ENCODE peak calls at places on chromosomes 13 and 19, in four cellular contexts. C, G, K and B are unnamed samples.

GRCh38 chr19:45136507-45137178 is 24.1 kb downstream of the NKPD1 start:
- DNase-seq in C (no peak), G (peak), K (no peak), B (no peak)

GRCh38 chr13:89900104-89900760 is 1447.3 kb upstream of the MIR17HG start:
- DNase-seq in C (no peak), G (no peak), K (no peak), B (peak)

GRCh38 chr13:41136396-41137031 is 3.9 kb upstream of the KBTBD6 start:
- DNase-seq in C (peak), K (no peak), G (no peak), B (no peak)

GRCh38 chr13:36337938-36338337 is 8.3 kb downstream of the SPART start:
- DNase-seq in G (no peak), C (no peak), K (no peak), B (no peak)

GRCh38 chr19:31349160-31349881 is at the start of gene TSHZ3:
- DNase-seq in C (peak), K (no peak), G (peak), B (no peak)

GRCh38 chr19:1956143-1956537 is 15.2 kb downstream of the CSNK1G2 start:
- DNase-seq in C (no peak), G (no peak), K (no peak), B (no peak)

GRCh38 chr13:66558511-66558910 is 671.6 kb downstream of the PCDH9 start:
- DNase-seq in C (no peak), G (no peak), K (no peak), B (no peak)

GRCh38 chr13:110913322-110913721 is 1.5 kb downstream of the ANKRD10 start:
- DNase-seq in K (no peak), G (no peak), C (no peak), B (peak)

GRCh38 chr13:93721483-93721882 is 494.9 kb downstream of the GPC6 start:
- DNase-seq in C (no peak), K (no peak), G (no peak), B (no peak)

GRCh38 chr19:30490760-30491159 is 118.6 kb downstream of the ZNF536 start:
- DNase-seq in C (no peak), G (no peak), K (no peak), B (no peak)

GRCh38 chr13:27208514-27208913 is 36.9 kb upstream of the USP12 start:
- DNase-seq in C (no peak), K (no peak), G (no peak), B (no peak)

GRCh38 chr13:27211271-27211670 is 39.7 kb upstream of the USP12 start:
- DNase-seq in G (no peak), C (no peak), K (no peak), B (no peak)

GRCh38 chr13:27211771-27212364 is 39.5 kb upstream of the RPL21 start:
- DNase-seq in K (no peak), C (no peak), G (no peak), B (no peak)
- H3K4me2 ChIP-seq in K (no peak), C (no peak), G (no peak), B (no peak)

GRCh38 chr19:14081797-14082674 is 3.5 kb downstream of the C19orf67 start:
- DNase-seq in C (no peak), G (no peak), K (no peak), B (no peak)
- TF ChIP-seq FOXM1 in C (no peak), G (no peak), K (no peak), B (no peak)

GRCh38 chr13:35213911-35214310 is 262.6 kb downstream of the MAB21L1 start:
- DNase-seq in C (no peak), K (no peak), G (no peak), B (no peak)
- H3K4me2 ChIP-seq in C (no peak), K (no peak), G (no peak), B (no peak)

GRCh38 chr13:51478418-51479198 is 25.8 kb upstream of the INTS6 start:
- DNase-seq in G (no peak), K (no peak), C (no peak), B (peak)
- TF ChIP-seq FOXM1 in G (no peak), K (no peak), C (no peak), B (no peak)

DNA sequence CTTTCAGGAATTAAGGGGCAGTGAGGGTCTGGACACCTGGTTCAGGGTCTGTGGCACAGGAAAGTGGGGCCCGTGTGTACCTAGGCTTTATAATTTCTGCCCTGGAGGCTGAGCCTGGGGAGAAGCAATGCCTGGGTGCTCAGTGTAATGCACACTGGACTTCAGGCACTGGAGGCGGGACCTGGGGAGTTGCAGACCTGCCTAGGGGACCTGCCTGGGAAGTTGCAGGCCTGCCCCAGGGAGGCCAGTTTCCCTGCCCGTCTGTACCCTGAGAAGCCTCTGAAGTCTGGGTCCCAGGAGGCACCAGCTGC is 2.5 kb upstream of the TMEM59L start:
- DNase-seq in G (peak), C (no peak), K (no peak), B (no peak)
- H3K4me2 ChIP-seq in G (no peak), C (no peak), K (no peak), B (peak)

DNA sequence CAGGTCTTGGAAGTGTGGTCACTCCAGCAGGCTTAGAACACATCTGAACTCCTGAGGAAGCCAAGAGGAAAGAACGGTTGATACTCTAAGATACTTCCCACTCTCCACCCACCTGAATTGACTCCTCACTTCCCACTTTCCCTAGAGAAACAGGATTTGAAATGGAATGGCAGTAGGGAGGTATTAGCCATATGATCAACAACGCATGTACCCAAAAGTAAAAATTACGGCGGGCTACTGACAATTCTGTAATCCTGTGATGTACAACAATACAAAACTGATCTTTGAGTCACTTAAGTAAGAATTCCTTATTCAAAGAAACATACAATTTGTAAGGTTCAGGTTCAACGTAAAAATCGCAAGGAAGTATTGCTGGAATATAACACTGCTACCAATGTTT is 3.2 kb downstream of the SPRY2 start:
- DNase-seq in C (no peak), K (no peak), G (no peak), B (no peak)
- TF ChIP-seq FOXM1 in C (no peak), K (no peak), G (no peak), B (no peak)

GRCh38 chr19:525857-526419 is 5.6 kb upstream of the CDC34 start:
- DNase-seq in K (no peak), C (no peak), G (no peak), B (no peak)
- H3K4me2 ChIP-seq in K (no peak), C (no peak), G (no peak), B (no peak)

DNA sequence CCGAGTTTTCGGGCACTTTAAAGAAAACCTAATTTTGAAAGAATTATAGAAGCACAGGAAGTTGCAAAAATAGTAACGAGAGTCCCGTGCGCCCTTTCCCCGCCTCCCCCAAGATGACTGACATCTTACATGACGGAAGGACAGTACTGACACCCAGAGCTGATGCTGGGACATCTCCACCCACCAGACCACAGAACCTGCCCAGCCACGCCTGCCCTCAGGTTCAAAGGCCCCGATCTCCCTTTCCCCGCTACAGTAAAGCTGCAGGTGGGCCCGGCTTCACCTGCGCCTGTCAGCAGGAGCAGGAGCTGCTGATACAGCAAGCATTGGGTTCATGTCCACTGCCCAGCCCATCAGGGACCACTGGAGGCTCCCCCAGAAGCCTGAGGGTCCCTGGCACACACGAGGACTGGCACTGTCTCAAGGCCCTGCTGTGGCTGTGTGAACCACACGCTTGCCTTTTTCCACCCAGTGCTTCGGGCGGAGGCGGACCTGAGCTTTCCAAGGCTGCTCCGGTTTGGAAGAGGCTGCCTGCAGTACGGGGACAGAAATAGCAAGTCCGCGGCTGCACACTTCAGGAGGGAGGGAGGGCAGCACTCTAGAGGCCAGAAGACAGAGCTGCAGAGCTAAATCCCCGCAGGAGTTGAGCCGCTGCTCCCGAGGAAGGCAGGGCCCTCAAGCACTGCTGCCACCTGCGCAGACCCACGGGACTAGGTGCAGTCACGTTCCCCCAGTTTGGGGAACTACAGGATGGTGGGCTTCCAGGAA is 8.7 kb downstream of the MAP2K2 start:
- DNase-seq in C (peak), G (peak), K (peak), B (no peak)
- TF ChIP-seq FOXM1 in C (no peak), G (no peak), K (no peak), B (no peak)

DNA sequence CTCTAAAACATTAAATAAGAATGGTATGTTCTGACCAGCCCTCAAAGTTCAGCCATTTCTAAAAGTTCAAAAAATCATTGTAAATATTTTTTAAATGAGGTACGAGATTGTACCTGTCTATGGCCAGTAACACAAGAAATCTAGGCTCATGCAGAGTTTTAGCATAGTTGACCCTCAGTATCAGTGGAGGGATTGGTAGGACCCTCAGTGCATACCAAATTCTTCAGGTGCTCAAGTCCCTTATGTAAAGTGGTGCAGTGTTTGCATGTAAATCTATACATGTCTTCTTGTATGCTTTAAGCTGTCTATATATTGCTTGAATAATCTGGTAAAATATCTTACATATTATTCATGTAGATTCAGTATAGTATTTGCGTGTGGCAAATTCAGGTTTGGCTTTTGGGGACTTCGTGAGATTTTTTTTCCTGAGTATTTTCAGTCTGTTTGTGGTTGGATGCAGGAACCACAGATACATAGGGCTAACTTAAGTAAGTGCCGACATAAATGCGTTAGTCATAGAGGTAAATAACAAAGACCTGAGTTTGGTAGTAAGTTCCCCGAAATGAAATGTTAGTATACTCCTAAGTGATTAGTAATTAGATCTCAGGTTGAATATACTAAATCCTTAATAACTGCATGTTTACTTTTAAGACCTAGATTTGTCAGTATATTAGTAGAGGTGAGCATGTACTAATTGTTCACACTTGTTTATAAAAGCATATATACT is 7.8 kb downstream of the MIR17HG start:
- DNase-seq in C (no peak), G (no peak), K (no peak), B (no peak)
- H3K4me2 ChIP-seq in C (no peak), G (no peak), K (no peak), B (no peak)

DNA sequence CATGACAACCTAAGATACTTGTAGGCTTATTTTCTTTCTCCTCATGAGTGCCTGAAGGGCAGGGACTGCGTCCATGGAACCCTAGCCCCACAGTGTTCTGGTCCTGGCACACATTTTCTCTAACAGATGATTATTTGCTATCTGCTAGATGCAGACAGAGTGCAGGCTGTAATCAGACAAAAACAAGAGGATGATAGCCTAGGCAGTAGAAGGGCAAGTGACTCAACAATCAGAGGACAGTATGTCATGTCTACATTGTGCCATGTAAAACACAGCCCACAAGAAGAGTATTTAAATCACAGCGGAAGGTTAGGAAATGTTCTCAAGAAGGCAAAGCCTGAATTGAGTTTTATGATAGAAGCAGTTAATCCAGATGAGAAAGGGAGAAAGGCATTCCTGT is 29.3 kb downstream of the MIPEP start:
- DNase-seq in G (peak), K (no peak), C (peak), B (no peak)
- TF ChIP-seq FOXM1 in G (no peak), K (no peak), C (no peak), B (no peak)